ENCODE peak calls at places on chromosome 11, in nine cellular contexts. E, A, M, J, P, T, G, U and V are unnamed samples.

GRCh38 chr11:66277475-66278391 is at the start of gene CNIH2:
- DNase-seq in E (peak), A (peak), M (no peak), J (no peak), P (peak), T (no peak), G (peak), U (peak), V (peak)

GRCh38 chr11:16750417-16750816 is 12.0 kb downstream of the C11orf58 start:
- DNase-seq in E (no peak), A (no peak), M (no peak), J (no peak), P (no peak), T (no peak), G (no peak), U (no peak), V (no peak)

GRCh38 chr11:85589373-85589772 is 37.8 kb downstream of the DLG2 start:
- DNase-seq in E (no peak), A (peak), M (no peak), J (no peak), P (no peak), T (no peak), G (peak), U (no peak), V (no peak)

GRCh38 chr11:127670372-127670771 is 669.8 kb upstream of the KIRREL3 start:
- DNase-seq in E (no peak), A (no peak), M (no peak), J (no peak), P (no peak), T (no peak), G (no peak), U (no peak), V (no peak)

GRCh38 chr11:41222236-41222635 is 237.2 kb downstream of the LRRC4C start:
- DNase-seq in E (no peak), A (no peak), M (no peak), J (no peak), P (no peak), T (no peak), G (no peak), U (no peak), V (no peak)

GRCh38 chr11:73325036-73325981 is 17.2 kb downstream of the ARHGEF17 start:
- DNase-seq in E (no peak), A (no peak), M (peak), J (no peak), P (no peak), T (peak), G (no peak), U (no peak), V (no peak)

GRCh38 chr11:60700689-60701508 is 1.5 kb downstream of the MS4A8 start:
- DNase-seq in E (no peak), A (peak), M (no peak), J (peak), P (no peak), T (no peak), G (peak), U (peak), V (no peak)

GRCh38 chr11:15227011-15227410 is 112.3 kb downstream of the INSC start:
- DNase-seq in E (no peak), A (no peak), M (no peak), J (no peak), P (no peak), T (no peak), G (no peak), U (no peak), V (no peak)

GRCh38 chr11:57402188-57403066 is 12.0 kb upstream of the PRG2 start:
- DNase-seq in E (no peak), A (no peak), M (no peak), J (no peak), P (no peak), T (no peak), G (no peak), U (no peak), V (no peak)

GRCh38 chr11:90134420-90135003 is at the start of gene NAALAD2:
- DNase-seq in E (no peak), A (peak), M (peak), J (peak), P (no peak), T (peak), G (peak), U (peak), V (no peak)

GRCh38 chr11:66846671-66847091 is 3.4 kb downstream of the RCE1 start:
- DNase-seq in E (no peak), A (no peak), M (peak), J (no peak), P (no peak), T (no peak), G (no peak), U (no peak), V (no peak)

GRCh38 chr11:68706237-68706636 is 21.9 kb downstream of the GAL start:
- DNase-seq in E (no peak), A (peak), M (no peak), J (no peak), P (no peak), T (no peak), G (no peak), U (no peak), V (no peak)

GRCh38 chr11:69352715-69353325 is 58.9 kb downstream of the MYEOV start:
- DNase-seq in E (no peak), A (no peak), M (no peak), J (no peak), P (no peak), T (peak), G (peak), U (peak), V (no peak)

GRCh38 chr11:44927174-44927661 is 23.5 kb downstream of the TP53I11 start:
- DNase-seq in E (peak), A (peak), M (peak), J (no peak), P (peak), T (peak), G (peak), U (peak), V (peak)

GRCh38 chr11:64879226-64879900 is 942 bp upstream of the EHD1 start:
- DNase-seq in E (no peak), A (peak), M (peak), J (no peak), P (no peak), T (no peak), G (no peak), U (no peak), V (peak)

GRCh38 chr11:134882671-134883318 is 470.8 kb upstream of the B3GAT1 start:
- DNase-seq in E (no peak), A (no peak), M (no peak), J (no peak), P (no peak), T (no peak), G (no peak), U (no peak), V (no peak)

GRCh38 chr11:128739589-128739988 is 45.7 kb downstream of the FLI1 start:
- DNase-seq in E (no peak), A (no peak), M (no peak), J (no peak), P (no peak), T (no peak), G (no peak), U (no peak), V (no peak)

GRCh38 chr11:46309669-46310288 is 32.3 kb downstream of the CREB3L1 start:
- DNase-seq in E (no peak), A (no peak), M (no peak), J (no peak), P (no peak), T (no peak), G (no peak), U (no peak), V (no peak)

GRCh38 chr11:19683141-19683805 is 29.4 kb upstream of the NAV2 start:
- DNase-seq in E (no peak), A (no peak), M (peak), J (no peak), P (no peak), T (peak), G (no peak), U (no peak), V (no peak)

GRCh38 chr11:14974723-14975587 is 2.8 kb upstream of the CALCA start:
- DNase-seq in E (peak), A (peak), M (no peak), J (no peak), P (peak), T (peak), G (no peak), U (peak), V (peak)

GRCh38 chr11:131977231-131977630 is 606.8 kb downstream of the NTM start:
- DNase-seq in E (no peak), A (no peak), M (no peak), J (no peak), P (no peak), T (no peak), G (peak), U (no peak), V (no peak)

GRCh38 chr11:130611791-130612251 is 163.4 kb downstream of the ADAMTS15 start:
- DNase-seq in E (no peak), A (no peak), M (no peak), J (no peak), P (no peak), T (peak), G (peak), U (no peak), V (no peak)

GRCh38 chr11:6812391-6813005 is 13.0 kb upstream of the OR6A2 start:
- DNase-seq in E (peak), A (peak), M (no peak), J (no peak), P (no peak), T (peak), G (peak), U (peak), V (peak)

GRCh38 chr11:34890812-34891211 is 25.4 kb downstream of the APIP start:
- DNase-seq in E (peak), A (peak), M (no peak), J (no peak), P (no peak), T (peak), G (peak), U (peak), V (no peak)

GRCh38 chr11:63914896-63915681 is 1.9 kb downstream of the RCOR2 start:
- DNase-seq in E (no peak), A (peak), M (no peak), J (no peak), P (no peak), T (no peak), G (no peak), U (no peak), V (no peak)

GRCh38 chr11:14902650-14903350 is 10.8 kb upstream of the CYP2R1 start:
- DNase-seq in E (no peak), A (no peak), M (no peak), J (no peak), P (no peak), T (peak), G (peak), U (no peak), V (no peak)

GRCh38 chr11:96306933-96307747 is 35.9 kb downstream of the MAML2 start:
- DNase-seq in E (peak), A (no peak), M (peak), J (no peak), P (no peak), T (peak), G (peak), U (peak), V (no peak)